ENCODE peak calls at places on chromosomes 12 and 14, in nine cellular contexts. Q, Y, B, X, A, T, K, J and E are unnamed samples.

GRCh38 chr12:109582636-109583035 is 9.0 kb downstream of the MVK start:
- DNase-seq in Q (no peak), Y (no peak), B (peak), X (peak), A (peak), T (no peak), K (no peak), J (no peak), E (no peak)

GRCh38 chr14:30550335-30550734 is 8.6 kb upstream of the G2E3 start:
- DNase-seq in Q (no peak), Y (peak), B (no peak), X (no peak), A (no peak), T (peak), K (peak), J (no peak), E (no peak)

GRCh38 chr14:81314443-81315175 is 85.5 kb downstream of the STON2 start:
- DNase-seq in Q (no peak), Y (no peak), B (no peak), X (no peak), A (no peak), T (no peak), K (no peak), J (no peak), E (no peak)

GRCh38 chr12:120037851-120038250 is 48.8 kb downstream of the BICDL1 start:
- DNase-seq in Q (no peak), Y (peak), B (no peak), X (no peak), A (no peak), T (no peak), K (peak), J (no peak), E (no peak)

GRCh38 chr14:20327005-20327869 is 5.8 kb downstream of the CCNB1IP1 start:
- DNase-seq in Q (peak), Y (peak), B (peak), X (no peak), A (no peak), T (peak), K (peak), J (peak), E (no peak)

GRCh38 chr14:30608533-30609006 is 13.5 kb upstream of the SCFD1 start:
- DNase-seq in Q (no peak), Y (peak), B (no peak), X (no peak), A (no peak), T (peak), K (peak), J (peak), E (no peak)

GRCh38 chr12:13592063-13592942 is 389.1 kb downstream of the GRIN2B start:
- DNase-seq in Q (peak), Y (no peak), B (no peak), X (no peak), A (no peak), T (no peak), K (no peak), J (no peak), E (no peak)

GRCh38 chr14:69572634-69573135 is 2.0 kb downstream of the CCDC177 start:
- DNase-seq in Q (no peak), Y (no peak), B (no peak), X (peak), A (no peak), T (no peak), K (no peak), J (no peak), E (no peak)

GRCh38 chr12:20463920-20464524 is 95.7 kb downstream of the PDE3A start:
- DNase-seq in Q (no peak), Y (no peak), B (peak), X (no peak), A (no peak), T (peak), K (peak), J (no peak), E (no peak)

GRCh38 chr14:78399316-78399889 is 229.2 kb downstream of the NRXN3 start:
- DNase-seq in Q (peak), Y (peak), B (peak), X (no peak), A (no peak), T (no peak), K (peak), J (peak), E (peak)

GRCh38 chr12:72499244-72499643 is 227.1 kb downstream of the TRHDE start:
- DNase-seq in Q (no peak), Y (peak), B (no peak), X (no peak), A (no peak), T (no peak), K (no peak), J (no peak), E (no peak)

GRCh38 chr14:67263499-67264149 is 22.4 kb downstream of the PALS1 start:
- DNase-seq in Q (no peak), Y (peak), B (no peak), X (no peak), A (no peak), T (peak), K (peak), J (peak), E (no peak)

GRCh38 chr12:109115758-109116610 is at the start of gene ACACB:
- DNase-seq in Q (no peak), Y (no peak), B (peak), X (peak), A (peak), T (no peak), K (no peak), J (no peak), E (no peak)

GRCh38 chr12:14442221-14442881 is 76.9 kb downstream of the ATF7IP start:
- DNase-seq in Q (no peak), Y (no peak), B (no peak), X (no peak), A (no peak), T (peak), K (peak), J (no peak), E (no peak)

GRCh38 chr12:45286621-45287020 is 70.7 kb downstream of the ANO6 start:
- DNase-seq in Q (no peak), Y (no peak), B (no peak), X (no peak), A (no peak), T (no peak), K (no peak), J (no peak), E (no peak)

GRCh38 chr12:45285717-45286116 is 69.8 kb downstream of the ANO6 start:
- DNase-seq in Q (no peak), Y (no peak), B (no peak), X (no peak), A (no peak), T (no peak), K (no peak), J (no peak), E (no peak)

GRCh38 chr12:45282411-45282810 is 66.5 kb downstream of the ANO6 start:
- DNase-seq in Q (no peak), Y (no peak), B (no peak), X (no peak), A (no peak), T (no peak), K (no peak), J (no peak), E (no peak)

GRCh38 chr12:45281994-45282393 is 66.1 kb downstream of the ANO6 start:
- DNase-seq in Q (no peak), Y (peak), B (no peak), X (no peak), A (no peak), T (peak), K (peak), J (no peak), E (no peak)

GRCh38 chr12:45284096-45284901 is 68.4 kb downstream of the ANO6 start:
- DNase-seq in Q (no peak), Y (peak), B (peak), X (no peak), A (no peak), T (peak), K (peak), J (peak), E (peak)
- TF ChIP-seq CTCF in Q (peak), Y (peak), B (peak), X (no peak), A (no peak), T (peak), K (no peak), J (peak), E (no peak)

GRCh38 chr14:93115069-93115919 is 431 bp downstream of the ITPK1 start:
- DNase-seq in Q (peak), Y (peak), B (peak), X (peak), A (peak), T (peak), K (peak), J (peak), E (peak)
- TF ChIP-seq CTCF in Q (no peak), Y (no peak), B (no peak), X (no peak), A (no peak), T (no peak), K (no peak), J (no peak), E (no peak)

DNA sequence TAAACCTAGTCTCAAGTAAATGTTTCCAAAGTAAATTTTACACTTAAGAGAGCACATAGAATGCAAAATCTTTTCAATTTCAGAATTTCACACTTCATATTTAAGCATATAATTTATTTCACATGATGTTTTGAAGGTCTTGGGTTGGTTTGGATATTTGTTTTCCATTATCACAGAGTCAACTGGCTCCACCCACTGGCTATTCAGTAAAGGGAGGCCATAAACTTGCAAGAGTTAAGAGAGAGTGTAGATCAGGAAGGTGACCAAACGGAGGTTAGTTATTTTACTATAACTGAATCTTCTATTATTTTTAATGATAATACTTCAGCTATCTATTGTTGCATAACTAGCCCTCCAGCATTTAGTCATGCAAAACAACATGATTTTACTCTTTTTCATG is 6.2 kb upstream of the CPNE8 start:
- DNase-seq in Q (no peak), Y (no peak), B (no peak), X (no peak), A (no peak), T (no peak), K (no peak), J (no peak), E (no peak)
- TF ChIP-seq CTCF in Q (no peak), Y (no peak), B (peak), X (no peak), A (peak), T (peak), K (no peak), J (no peak), E (no peak)

GRCh38 chr12:92188517-92189188 is 43.0 kb upstream of the BTG1 start:
- DNase-seq in Q (no peak), Y (no peak), B (no peak), X (no peak), A (no peak), T (no peak), K (no peak), J (no peak), E (no peak)

GRCh38 chr12:92186038-92186470 is 40.4 kb upstream of the BTG1 start:
- DNase-seq in Q (no peak), Y (no peak), B (no peak), X (no peak), A (no peak), T (no peak), K (no peak), J (no peak), E (no peak)

GRCh38 chr12:92183575-92183974 is 37.9 kb upstream of the BTG1 start:
- DNase-seq in Q (no peak), Y (no peak), B (no peak), X (no peak), A (no peak), T (no peak), K (no peak), J (no peak), E (no peak)

GRCh38 chr12:92185052-92185451 is 39.4 kb upstream of the BTG1 start:
- DNase-seq in Q (no peak), Y (no peak), B (no peak), X (no peak), A (no peak), T (no peak), K (no peak), J (no peak), E (no peak)
- TF ChIP-seq CTCF in Q (no peak), Y (no peak), B (no peak), X (no peak), A (no peak), T (no peak), K (no peak), J (no peak), E (no peak)

GRCh38 chr12:68234140-68234539 is 8.5 kb upstream of the IL26 start:
- DNase-seq in Q (no peak), Y (no peak), B (no peak), X (no peak), A (no peak), T (no peak), K (no peak), J (no peak), E (no peak)

GRCh38 chr12:68231707-68232106 is 6.1 kb upstream of the IL26 start:
- DNase-seq in Q (no peak), Y (no peak), B (no peak), X (no peak), A (no peak), T (no peak), K (peak), J (no peak), E (no peak)

GRCh38 chr12:68231229-68231628 is 5.6 kb upstream of the IL26 start:
- DNase-seq in Q (no peak), Y (no peak), B (no peak), X (no peak), A (no peak), T (no peak), K (no peak), J (no peak), E (no peak)

GRCh38 chr12:68235576-68235975 is 10.0 kb upstream of the IL26 start:
- DNase-seq in Q (no peak), Y (no peak), B (no peak), X (no peak), A (no peak), T (no peak), K (peak), J (no peak), E (no peak)

DNA sequence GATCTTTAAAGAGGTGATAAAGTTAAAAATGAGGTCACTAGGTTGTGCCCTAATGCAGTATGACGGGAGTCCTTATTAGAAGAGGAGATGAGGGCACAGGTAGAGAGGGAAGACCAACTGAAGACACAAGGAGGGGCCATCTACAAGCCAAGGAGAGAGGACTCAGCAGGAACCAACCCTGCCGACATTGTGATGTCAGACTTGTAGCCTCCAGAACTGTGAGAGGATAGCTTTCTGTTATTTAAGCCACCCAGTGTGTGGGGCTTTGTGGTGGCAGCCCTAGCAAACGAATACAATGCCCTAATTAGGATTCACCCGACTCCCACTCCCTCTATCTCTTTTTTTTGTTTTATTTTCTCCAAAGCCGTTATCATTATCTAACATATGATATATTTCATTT is 7.9 kb upstream of the IL26 start:
- DNase-seq in Q (no peak), Y (no peak), B (peak), X (no peak), A (no peak), T (no peak), K (no peak), J (no peak), E (no peak)
- TF ChIP-seq CTCF in Q (no peak), Y (no peak), B (no peak), X (no peak), A (no peak), T (no peak), K (no peak), J (no peak), E (no peak)

GRCh38 chr12:121799842-121800693 is 3.7 kb upstream of the SETD1B start:
- DNase-seq in Q (no peak), Y (peak), B (peak), X (peak), A (peak), T (peak), K (peak), J (peak), E (peak)

GRCh38 chr12:121800694-121801600 is 2.9 kb upstream of the SETD1B start:
- DNase-seq in Q (no peak), Y (peak), B (peak), X (peak), A (peak), T (peak), K (peak), J (peak), E (peak)

GRCh38 chr12:121798807-121799174 is 5.0 kb upstream of the SETD1B start:
- DNase-seq in Q (no peak), Y (no peak), B (no peak), X (no peak), A (no peak), T (no peak), K (no peak), J (no peak), E (no peak)

GRCh38 chr12:121797937-121798801 is 4.7 kb upstream of the RHOF start:
- DNase-seq in Q (no peak), Y (peak), B (peak), X (peak), A (peak), T (no peak), K (peak), J (no peak), E (no peak)

DNA sequence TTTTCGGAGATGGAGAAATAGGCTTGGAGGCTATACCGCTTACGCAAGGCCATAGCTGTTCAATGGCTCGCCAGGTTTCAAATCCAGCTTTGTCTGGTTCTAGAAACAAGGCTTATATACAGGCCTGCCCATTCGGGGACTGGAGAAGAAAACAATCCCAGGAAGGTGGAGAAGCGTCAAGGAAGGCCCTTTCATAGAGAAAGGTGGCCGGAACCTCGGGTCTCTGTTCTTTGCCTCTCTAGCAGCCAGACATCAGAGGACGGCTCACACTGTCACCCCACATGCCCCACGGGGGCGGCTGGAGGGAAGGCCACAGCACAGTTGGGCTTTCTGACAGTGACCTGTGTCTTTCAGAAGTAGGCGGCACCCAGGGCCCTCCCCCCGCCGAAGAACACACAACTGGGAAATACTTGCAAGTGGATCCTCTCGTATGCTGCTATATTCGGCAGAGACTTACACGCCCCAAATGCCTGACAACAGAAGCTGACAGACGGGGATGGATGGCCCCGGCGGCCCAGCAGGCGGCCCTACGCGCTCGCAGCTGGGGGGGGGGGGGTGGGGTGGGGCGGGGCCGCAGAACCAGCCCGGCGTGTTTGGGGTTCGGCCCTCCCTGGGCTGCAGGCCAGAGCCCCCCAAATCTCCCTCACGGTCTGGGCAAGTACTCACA is 4.5 kb upstream of the SETD1B start:
- DNase-seq in Q (no peak), Y (peak), B (peak), X (peak), A (peak), T (peak), K (peak), J (peak), E (peak)
- TF ChIP-seq CTCF in Q (no peak), Y (no peak), B (no peak), X (peak), A (peak), T (no peak), K (no peak), J (peak), E (no peak)

GRCh38 chr14:104293851-104294627 is 155.7 kb downstream of the KIF26A start:
- DNase-seq in Q (no peak), Y (no peak), B (peak), X (peak), A (peak), T (no peak), K (no peak), J (no peak), E (no peak)
- TF ChIP-seq CTCF in Q (peak), Y (no peak), B (peak), X (no peak), A (no peak), T (no peak), K (no peak), J (no peak), E (no peak)